ENCODE peak calls at places on chromosome X, in eight cellular contexts. F is OCI-LY7, O is astrocyte, B is psoas muscle, Q is GM13976, I is AG09319, N is A549, V is tibial artery. M is an unnamed sample.

GRCh38 chrX:133415276-133416105 is at the start of gene GPC4:
- DNase-seq in F (no peak), O (peak; percentile 38), B (peak; percentile 88), Q (peak; percentile 15), I (no peak), N (peak; percentile 8), V (peak; percentile 52), M (no peak)

GRCh38 chrX:17591741-17592110 is 145.6 kb upstream of the SCML1 start:
- DNase-seq in F (no peak), O (peak; percentile 80), B (no peak), Q (no peak), I (peak; percentile 53), N (no peak), V (peak; percentile 22), M (peak; percentile 61)

GRCh38 chrX:45228126-45228525 is 27.4 kb upstream of the DIPK2B start:
- DNase-seq in F (no peak), O (no peak), B (no peak), Q (no peak), I (no peak), N (no peak), V (no peak), M (no peak)

GRCh38 chrX:23344208-23344903 is 9.7 kb downstream of the PTCHD1 start:
- DNase-seq in F (no peak), O (no peak), B (no peak), Q (no peak), I (no peak), N (no peak), V (no peak), M (no peak)

GRCh38 chrX:120251471-120252011 is 929 bp downstream of the ZBTB33 start:
- DNase-seq in F (peak; percentile 58), O (peak; percentile 12), B (no peak), Q (no peak), I (no peak), N (peak; percentile 31), V (no peak), M (peak; percentile 1)

GRCh38 chrX:53714580-53715335 is 28.2 kb upstream of the HUWE1 start:
- DNase-seq in F (peak; percentile 72), O (peak; percentile 54), B (no peak), Q (peak; percentile 45), I (no peak), N (no peak), V (no peak), M (no peak)

GRCh38 chrX:16770970-16771482 is 15.2 kb upstream of the TXLNG start:
- DNase-seq in F (no peak), O (no peak), B (no peak), Q (no peak), I (no peak), N (no peak), V (no peak), M (no peak)

GRCh38 chrX:54357414-54358377 is at the start of gene WNK3:
- DNase-seq in F (no peak), O (peak; percentile 59), B (peak; percentile 71), Q (peak; percentile 45), I (no peak), N (peak; percentile 35), V (peak; percentile 70), M (no peak)

GRCh38 chrX:634306-634958 is 3.8 kb downstream of the SHOX start:
- DNase-seq in F (no peak), O (no peak), B (no peak), Q (no peak), I (no peak), N (no peak), V (no peak), M (no peak)

GRCh38 chrX:12946838-12947544 is 27.9 kb upstream of the TMSB4X start:
- DNase-seq in F (peak; percentile 81), O (peak; percentile 71), B (no peak), Q (no peak), I (peak; percentile 47), N (peak; percentile 55), V (peak; percentile 54), M (peak; percentile 76)

GRCh38 chrX:108362026-108362425 is 76.2 kb downstream of the COL4A6 start:
- DNase-seq in F (no peak), O (no peak), B (no peak), Q (no peak), I (no peak), N (no peak), V (no peak), M (no peak)

GRCh38 chrX:80138938-80139337 is 124.4 kb downstream of the TBX22 start:
- DNase-seq in F (no peak), O (no peak), B (no peak), Q (no peak), I (no peak), N (no peak), V (no peak), M (no peak)

GRCh38 chrX:56343231-56343630 is 111.1 kb downstream of the KLF8 start:
- DNase-seq in F (no peak), O (no peak), B (no peak), Q (no peak), I (no peak), N (no peak), V (no peak), M (no peak)

GRCh38 chrX:153019166-153019565 is 25.2 kb upstream of the PNMA5 start:
- DNase-seq in F (no peak), O (no peak), B (no peak), Q (no peak), I (no peak), N (no peak), V (no peak), M (no peak)

GRCh38 chrX:46575586-46575985 is 2.0 kb downstream of the CHST7 start:
- DNase-seq in F (no peak), O (no peak), B (no peak), Q (no peak), I (no peak), N (no peak), V (no peak), M (no peak)

GRCh38 chrX:1075741-1076140 is 136.7 kb downstream of the CRLF2 start:
- DNase-seq in F (no peak), O (no peak), B (no peak), Q (no peak), I (no peak), N (no peak), V (no peak), M (no peak)

GRCh38 chrX:119606508-119607389 is 525 bp upstream of the NKRF start:
- DNase-seq in F (no peak), O (peak; percentile 34), B (no peak), Q (no peak), I (peak; percentile 72), N (no peak), V (no peak), M (peak; percentile 2)

GRCh38 chrX:46561931-46562721 is 11.4 kb upstream of the CHST7 start:
- DNase-seq in F (peak; percentile 76), O (no peak), B (no peak), Q (peak; percentile 74), I (no peak), N (no peak), V (no peak), M (no peak)

GRCh38 chrX:81542255-81542654 is 340.4 kb downstream of the SH3BGRL start:
- DNase-seq in F (no peak), O (no peak), B (no peak), Q (no peak), I (no peak), N (no peak), V (no peak), M (no peak)

GRCh38 chrX:145410622-145411021 is 163.3 kb downstream of the SPANXN1 start:
- DNase-seq in F (no peak), O (no peak), B (no peak), Q (no peak), I (no peak), N (no peak), V (no peak), M (no peak)

DNA sequence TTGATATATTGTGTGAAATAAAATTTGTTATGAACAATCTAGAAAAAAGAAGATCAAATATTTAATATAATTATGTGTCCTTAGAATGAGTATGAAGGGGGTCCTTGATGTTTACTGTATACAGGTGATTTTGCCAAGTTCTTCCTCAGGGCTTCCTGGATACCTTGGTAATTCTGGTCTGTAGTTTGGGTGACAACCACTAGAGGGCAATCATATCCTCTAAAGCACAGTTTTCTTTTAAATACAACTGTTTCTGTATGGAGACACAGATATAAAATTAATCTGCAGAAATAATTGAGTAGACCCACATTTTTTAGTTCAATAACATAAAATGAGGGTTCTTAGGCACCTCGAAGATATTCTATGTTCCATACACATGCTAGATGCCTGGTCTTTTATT is 157.7 kb downstream of the SPANXN1 start:
- DNase-seq in F (peak; percentile 17), O (no peak), B (no peak), Q (peak; percentile 37), I (no peak), N (peak; percentile 2), V (no peak), M (no peak)
- TF ChIP-seq CTCF in F (peak; percentile 74), O (peak; percentile 44), B (peak; percentile 48), Q (peak; percentile 69), I (peak; percentile 47), N (peak; percentile 35), V (peak; percentile 13), M (peak; percentile 73)

GRCh38 chrX:43949669-43950068 is 23.5 kb downstream of the NDP start:
- DNase-seq in F (peak; percentile 4), O (no peak), B (no peak), Q (no peak), I (no peak), N (peak; percentile 40), V (no peak), M (no peak)
- TF ChIP-seq CTCF in F (peak; percentile 57), O (peak; percentile 12), B (peak; percentile 27), Q (peak; percentile 9), I (peak; percentile 33), N (peak; percentile 44), V (peak; percentile 39), M (peak; percentile 49)

DNA sequence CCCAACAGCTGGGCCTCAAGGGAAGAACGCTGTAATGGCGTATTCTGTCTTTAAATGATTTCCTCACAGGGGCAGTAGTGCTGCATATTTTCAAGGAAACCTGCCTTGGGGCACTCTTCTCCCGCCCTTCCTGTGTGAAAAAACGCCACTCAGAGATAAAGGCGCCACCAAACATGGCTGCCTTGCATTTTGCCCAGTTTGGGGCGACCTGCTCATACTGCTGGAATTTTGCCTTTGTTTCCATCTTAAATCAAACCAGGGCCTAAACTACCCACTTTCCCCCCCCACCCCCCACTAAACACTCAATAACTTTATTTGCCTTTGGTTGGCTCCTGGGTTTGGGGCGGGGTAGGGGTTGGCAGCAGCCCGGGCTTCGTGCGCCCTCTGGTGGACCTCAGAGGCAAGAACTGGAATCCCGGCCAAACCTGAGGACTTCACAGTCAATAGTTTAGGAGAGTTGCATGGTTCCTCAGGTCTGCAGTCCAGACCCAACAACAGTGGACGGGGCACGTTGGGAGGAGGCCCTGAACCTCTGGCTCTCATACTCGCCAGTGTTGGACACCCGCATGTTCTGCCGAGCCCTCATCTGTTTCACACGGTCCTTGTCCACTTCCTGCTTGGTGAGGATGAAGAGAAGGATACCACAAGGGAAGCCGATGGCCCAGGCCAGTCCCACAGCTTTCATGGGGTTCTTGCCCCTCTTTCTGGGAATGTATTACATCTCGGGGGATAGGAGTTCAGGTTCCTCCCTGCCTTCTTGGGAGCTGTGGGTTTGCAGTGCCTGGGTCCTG is 220.1 kb upstream of the STK26 start:
- DNase-seq in F (peak; percentile 23), O (no peak), B (peak; percentile 72), Q (peak; percentile 55), I (peak; percentile 37), N (peak; percentile 49), V (no peak), M (no peak)
- TF ChIP-seq CTCF in F (peak; percentile 73), O (no peak), B (peak; percentile 59), Q (peak; percentile 71), I (peak; percentile 70), N (peak; percentile 65), V (no peak), M (peak; percentile 55)

DNA sequence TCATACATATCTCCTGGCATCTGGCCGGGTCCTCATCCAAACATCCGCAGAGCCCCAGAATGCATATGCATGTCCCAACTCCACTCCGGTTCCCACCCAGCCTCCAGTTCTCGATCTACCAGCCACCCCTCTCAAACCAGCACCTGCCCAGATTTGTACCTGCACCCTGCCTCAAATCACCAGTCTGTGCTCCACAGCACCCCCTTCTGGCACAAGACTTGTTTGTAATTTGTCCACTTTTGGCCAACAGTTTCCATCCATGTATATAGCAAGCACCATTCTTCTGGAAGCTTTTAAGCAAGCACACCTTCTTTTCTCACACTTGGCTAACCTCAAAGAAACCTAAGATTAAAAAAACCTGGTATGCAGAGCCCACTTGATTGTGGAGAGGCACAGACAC is 644.1 kb downstream of the MID1IP1 start:
- DNase-seq in F (peak; percentile 11), O (no peak), B (no peak), Q (no peak), I (no peak), N (no peak), V (no peak), M (no peak)
- TF ChIP-seq CTCF in F (peak; percentile 63), O (peak; percentile 10), B (peak; percentile 14), Q (peak; percentile 33), I (peak; percentile 15), N (no peak), V (peak; percentile 18), M (peak; percentile 34)